ENCODE peak calls at places on chromosomes 2 and 18, in seven cellular contexts. W, E, L, R, V, P and J are unnamed samples. For H3K4me1, the result is how much of the 10 kb centered on the place peaks cover.

GRCh38 chr2:58921676-58922075 is 680.6 kb upstream of the FANCL start:
- DNase-seq in W (no peak), E (no peak), L (no peak), R (no peak), V (no peak), P (no peak), J (no peak)

GRCh38 chr2:220072669-220073235 is 445.3 kb downstream of the SLC4A3 start:
- DNase-seq in W (no peak), E (no peak), L (no peak), R (no peak), V (no peak), P (no peak), J (no peak)

GRCh38 chr2:18404708-18405107 is 155.7 kb downstream of the RDH14 start:
- DNase-seq in W (no peak), E (no peak), L (no peak), R (no peak), V (no peak), P (no peak), J (peak)

GRCh38 chr2:224284134-224284946 is 117.6 kb downstream of the FAM124B start:
- DNase-seq in W (peak), E (peak), L (no peak), R (no peak), V (no peak), P (peak), J (peak)

GRCh38 chr2:121777699-121778058 is 22.2 kb downstream of the TSN start:
- DNase-seq in W (no peak), E (peak), L (no peak), R (no peak), V (no peak), P (no peak), J (peak)

GRCh38 chr18:26545335-26545734 is 3.0 kb downstream of the KCTD1 start:
- DNase-seq in W (no peak), E (peak), L (no peak), R (no peak), V (no peak), P (no peak), J (no peak)

GRCh38 chr2:144211826-144212225 is 308.1 kb downstream of the ZEB2 start:
- DNase-seq in W (no peak), E (no peak), L (no peak), R (no peak), V (no peak), P (no peak), J (no peak)

GRCh38 chr2:1605659-1606400 is 138.5 kb downstream of the PXDN start:
- DNase-seq in W (no peak), E (no peak), L (no peak), R (no peak), V (no peak), P (no peak), J (no peak)

GRCh38 chr2:96423866-96424265 is 81.3 kb downstream of the NEURL3 start:
- DNase-seq in W (no peak), E (no peak), L (no peak), R (no peak), V (no peak), P (no peak), J (peak)

GRCh38 chr2:104852161-104852689 is 1.7 kb upstream of the POU3F3 start:
- DNase-seq in W (no peak), E (no peak), L (no peak), R (no peak), V (no peak), P (no peak), J (no peak)

GRCh38 chr18:9323750-9324445 is 10.7 kb upstream of the TWSG1 start:
- DNase-seq in W (no peak), E (no peak), L (no peak), R (no peak), V (no peak), P (no peak), J (peak)
- H3K4me1 ChIP-seq in W (under half), E (under half), L (under half), R (under half), V (under half), P (under half), J (under half)

DNA sequence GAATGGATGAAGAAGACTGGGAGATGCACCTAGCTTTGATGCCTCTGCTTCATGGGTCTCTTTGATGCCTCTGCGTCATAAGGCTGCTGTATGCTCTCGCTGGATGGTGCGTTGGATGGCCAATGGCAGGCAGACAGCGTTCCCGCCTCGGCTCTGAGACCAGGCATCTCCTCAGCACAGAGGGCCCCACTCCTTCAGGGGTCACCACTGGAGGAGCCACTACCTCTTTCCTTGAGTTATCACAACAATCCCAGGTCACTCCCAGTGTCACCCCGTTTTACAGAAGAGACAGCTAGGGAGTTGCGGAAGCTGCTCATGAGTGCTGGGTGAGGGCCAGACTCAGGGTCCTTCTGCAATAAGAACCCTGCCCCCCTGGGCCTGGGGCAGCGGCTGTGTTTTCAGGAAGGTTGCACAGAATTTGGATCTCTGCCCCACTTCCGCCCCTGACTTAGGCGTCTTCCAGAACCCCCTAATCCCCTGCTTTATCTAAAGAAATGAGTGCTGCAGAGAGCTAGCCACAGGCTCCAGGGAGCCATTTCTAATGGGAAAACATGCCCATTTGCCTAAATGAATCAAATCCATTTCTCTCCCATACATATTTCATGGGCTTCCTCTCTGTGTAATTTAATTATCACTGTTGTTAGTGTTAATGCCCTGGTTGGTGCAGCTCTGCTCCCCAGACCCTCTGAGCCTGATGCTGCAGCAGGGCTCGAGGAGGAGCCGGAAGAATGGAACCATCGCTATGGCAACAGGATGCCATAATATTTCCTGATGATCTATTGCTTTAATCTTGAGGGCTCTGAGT is 131.7 kb upstream of the HS6ST1 start:
- DNase-seq in W (no peak), E (no peak), L (no peak), R (no peak), V (no peak), P (no peak), J (no peak)
- H3K27ac ChIP-seq in W (no peak), E (no peak), L (no peak), R (no peak), V (no peak), P (no peak), J (no peak)

GRCh38 chr2:43102366-43103092 is 123.9 kb downstream of the ZFP36L2 start:
- DNase-seq in W (no peak), E (no peak), L (no peak), R (no peak), V (no peak), P (peak), J (no peak)

GRCh38 chr2:43103093-43103404 is 123.4 kb downstream of the ZFP36L2 start:
- DNase-seq in W (no peak), E (no peak), L (no peak), R (no peak), V (no peak), P (no peak), J (no peak)

GRCh38 chr2:43100362-43100882 is 126.0 kb downstream of the ZFP36L2 start:
- DNase-seq in W (no peak), E (no peak), L (no peak), R (no peak), V (no peak), P (no peak), J (no peak)

GRCh38 chr2:43100883-43101662 is 125.3 kb downstream of the ZFP36L2 start:
- DNase-seq in W (no peak), E (peak), L (no peak), R (no peak), V (no peak), P (no peak), J (peak)

DNA sequence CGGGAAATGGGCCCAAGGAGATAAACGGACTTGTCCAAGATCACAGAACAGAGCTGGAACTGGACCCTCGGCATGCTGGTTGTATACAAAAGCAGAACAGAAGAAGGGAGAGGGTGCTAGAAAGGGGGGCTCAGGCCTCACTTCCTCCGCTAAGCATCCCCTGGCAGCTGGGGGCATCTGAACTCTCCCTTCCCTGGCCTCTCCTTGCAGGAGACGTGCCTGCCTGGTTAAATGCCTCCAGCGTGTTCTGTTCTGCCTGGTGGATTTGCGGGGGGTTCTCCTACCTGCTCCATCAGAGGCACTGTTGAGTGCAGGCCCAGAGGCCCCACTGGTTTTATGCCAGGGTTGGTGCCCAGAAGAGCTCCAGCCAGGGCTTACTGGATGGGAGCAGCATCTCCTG is 124.7 kb downstream of the ZFP36L2 start:
- DNase-seq in W (no peak), E (no peak), L (no peak), R (no peak), V (no peak), P (no peak), J (no peak)
- H3K4me1 ChIP-seq in W (under half), E (under half), L (under half), R (half or more), V (under half), P (under half), J (under half)

GRCh38 chr2:168239281-168239680 is 8.1 kb downstream of the STK39 start:
- DNase-seq in W (no peak), E (no peak), L (no peak), R (no peak), V (no peak), P (no peak), J (no peak)

GRCh38 chr2:168241746-168242145 is 5.6 kb downstream of the STK39 start:
- DNase-seq in W (no peak), E (no peak), L (no peak), R (no peak), V (no peak), P (no peak), J (peak)

GRCh38 chr2:168243061-168243460 is 4.3 kb downstream of the STK39 start:
- DNase-seq in W (no peak), E (peak), L (no peak), R (no peak), V (no peak), P (no peak), J (no peak)

GRCh38 chr2:168244318-168244717 is 3.1 kb downstream of the STK39 start:
- DNase-seq in W (peak), E (peak), L (peak), R (no peak), V (no peak), P (no peak), J (peak)

GRCh38 chr2:168241208-168241607 is 6.2 kb downstream of the STK39 start:
- DNase-seq in W (no peak), E (no peak), L (no peak), R (no peak), V (no peak), P (no peak), J (no peak)
- H3K27ac ChIP-seq in W (no peak), E (no peak), L (no peak), R (no peak), V (no peak), P (no peak), J (peak)

DNA sequence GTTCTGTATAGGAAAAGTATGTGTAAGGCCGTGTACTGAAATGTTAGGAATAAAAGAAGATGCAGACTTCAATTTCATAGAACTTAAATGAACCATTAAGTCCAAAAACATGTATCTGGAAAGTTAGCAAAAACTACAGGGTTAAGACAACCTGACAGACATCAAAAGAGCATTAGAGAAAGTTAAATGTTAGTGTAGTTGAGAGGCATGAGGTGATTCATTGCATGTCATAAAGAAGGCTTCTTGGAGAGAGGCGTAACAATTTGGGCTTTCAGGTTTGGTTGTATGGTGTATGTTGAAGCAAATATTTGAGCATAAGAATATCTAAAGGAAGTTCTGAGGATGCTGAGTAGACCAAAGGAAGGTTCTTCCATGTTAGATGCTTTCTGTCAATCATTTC is 6.3 kb downstream of the EPC2 start:
- DNase-seq in W (no peak), E (no peak), L (no peak), R (no peak), V (no peak), P (no peak), J (no peak)
- H3K4me1 ChIP-seq in W (half or more), E (under half), L (under half), R (half or more), V (half or more), P (under half), J (under half)

GRCh38 chr18:44733754-44734465 is 53.2 kb downstream of the SETBP1 start:
- DNase-seq in W (no peak), E (no peak), L (no peak), R (no peak), V (no peak), P (no peak), J (no peak)

GRCh38 chr18:44735071-44735470 is 54.4 kb downstream of the SETBP1 start:
- DNase-seq in W (no peak), E (no peak), L (no peak), R (no peak), V (no peak), P (no peak), J (no peak)

GRCh38 chr18:44731866-44732555 is 51.3 kb downstream of the SETBP1 start:
- DNase-seq in W (no peak), E (peak), L (no peak), R (no peak), V (no peak), P (no peak), J (no peak)

GRCh38 chr18:44732604-44733003 is 51.9 kb downstream of the SETBP1 start:
- DNase-seq in W (no peak), E (no peak), L (no peak), R (no peak), V (no peak), P (no peak), J (peak)

DNA sequence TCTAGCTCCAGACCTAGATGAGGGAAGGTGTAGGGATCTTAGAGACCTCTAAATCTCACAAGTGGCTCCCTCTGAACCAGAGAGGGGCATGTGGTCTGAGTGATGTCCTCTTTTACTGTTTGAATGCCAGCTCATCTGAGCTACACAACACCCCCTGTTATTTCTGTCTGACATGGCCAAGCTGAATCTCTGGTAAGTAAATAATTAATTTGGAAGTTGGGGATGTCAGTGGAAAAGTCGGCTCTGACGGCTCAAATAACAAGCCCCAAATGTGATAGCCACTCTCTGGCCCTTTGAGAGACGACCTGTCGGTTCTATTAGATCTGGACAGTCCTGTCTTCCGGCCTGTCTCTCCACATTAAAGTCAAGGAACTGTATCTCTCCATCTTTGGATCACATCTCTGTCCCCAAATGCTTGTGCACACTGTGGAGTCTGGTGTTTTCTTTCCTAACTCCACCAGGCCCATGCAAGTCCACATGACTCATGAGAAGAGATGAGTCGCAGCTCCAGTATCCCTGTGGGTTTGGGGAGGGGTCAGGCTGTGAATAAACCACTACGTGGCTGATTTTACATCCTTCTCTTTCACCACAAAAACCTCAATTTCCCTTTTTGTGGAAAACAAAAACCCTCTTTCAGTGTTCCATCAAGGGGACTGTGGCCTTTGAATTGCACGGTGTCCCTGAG is 52.5 kb downstream of the SETBP1 start:
- DNase-seq in W (no peak), E (peak), L (no peak), R (no peak), V (peak), P (peak), J (peak)
- H3K27ac ChIP-seq in W (no peak), E (peak), L (no peak), R (no peak), V (no peak), P (peak), J (no peak)